ENCODE peak calls at places on chromosomes 3 and 15, in five cellular contexts. One of them, this sample, is unnamed.

GRCh38 chr3:122458992-122459391 is 43.1 kb upstream of the WDR5B start:
- DNase-seq in GM20000: no peak
- DNase-seq in non-pigmented ciliary epithelial cell: peak
- DNase-seq in left ventricle myocardium inferior: no peak
- DNase-seq in aorta: no peak
- DNase-seq in this sample: peak

GRCh38 chr15:98421419-98422085 is 226.8 kb upstream of the IGF1R start:
- DNase-seq in left ventricle myocardium inferior: peak
- DNase-seq in aorta: peak
- DNase-seq in GM20000: peak
- DNase-seq in non-pigmented ciliary epithelial cell: no peak
- DNase-seq in this sample: peak

GRCh38 chr15:95996494-95996893 is 334.0 kb upstream of the NR2F2 start:
- DNase-seq in GM20000: no peak
- DNase-seq in aorta: no peak
- DNase-seq in left ventricle myocardium inferior: no peak
- DNase-seq in non-pigmented ciliary epithelial cell: no peak
- DNase-seq in this sample: no peak

GRCh38 chr3:28951773-28952556 is 328.9 kb upstream of the RBMS3 start:
- DNase-seq in non-pigmented ciliary epithelial cell: no peak
- DNase-seq in aorta: no peak
- DNase-seq in left ventricle myocardium inferior: no peak
- DNase-seq in GM20000: no peak
- DNase-seq in this sample: no peak

GRCh38 chr3:143155756-143156155 is 36.2 kb downstream of the CHST2 start:
- DNase-seq in left ventricle myocardium inferior: no peak
- DNase-seq in GM20000: no peak
- DNase-seq in aorta: no peak
- DNase-seq in non-pigmented ciliary epithelial cell: no peak
- DNase-seq in this sample: no peak

GRCh38 chr3:158991146-158991705 is 189.4 kb downstream of the MFSD1 start:
- DNase-seq in left ventricle myocardium inferior: no peak
- DNase-seq in non-pigmented ciliary epithelial cell: no peak
- DNase-seq in GM20000: no peak
- DNase-seq in aorta: no peak
- DNase-seq in this sample: no peak

GRCh38 chr3:193972816-193973215 is 163.1 kb upstream of the HES1 start:
- DNase-seq in left ventricle myocardium inferior: no peak
- DNase-seq in non-pigmented ciliary epithelial cell: no peak
- DNase-seq in aorta: no peak
- DNase-seq in GM20000: no peak
- DNase-seq in this sample: no peak

GRCh38 chr3:29171583-29171990 is 109.3 kb upstream of the RBMS3 start:
- DNase-seq in left ventricle myocardium inferior: no peak
- DNase-seq in GM20000: no peak
- DNase-seq in aorta: no peak
- DNase-seq in non-pigmented ciliary epithelial cell: no peak
- DNase-seq in this sample: peak

GRCh38 chr3:101240719-101241118 is 79.7 kb downstream of the IMPG2 start:
- DNase-seq in non-pigmented ciliary epithelial cell: no peak
- DNase-seq in GM20000: no peak
- DNase-seq in left ventricle myocardium inferior: no peak
- DNase-seq in aorta: no peak
- DNase-seq in this sample: no peak

GRCh38 chr3:177338697-177339219 is 141.5 kb upstream of the TBL1XR1 start:
- DNase-seq in non-pigmented ciliary epithelial cell: no peak
- DNase-seq in left ventricle myocardium inferior: no peak
- DNase-seq in aorta: no peak
- DNase-seq in GM20000: peak
- DNase-seq in this sample: peak

GRCh38 chr3:135056084-135056730 is 261.1 kb downstream of the EPHB1 start:
- DNase-seq in GM20000: no peak
- DNase-seq in aorta: no peak
- DNase-seq in left ventricle myocardium inferior: no peak
- DNase-seq in non-pigmented ciliary epithelial cell: no peak
- DNase-seq in this sample: no peak

GRCh38 chr3:106013971-106014370 is 145.2 kb upstream of the CBLB start:
- DNase-seq in non-pigmented ciliary epithelial cell: peak
- DNase-seq in GM20000: no peak
- DNase-seq in left ventricle myocardium inferior: no peak
- DNase-seq in aorta: no peak
- DNase-seq in this sample: no peak

GRCh38 chr15:88448991-88449461 is 18.2 kb downstream of the MRPL46 start:
- DNase-seq in non-pigmented ciliary epithelial cell: no peak
- DNase-seq in aorta: no peak
- DNase-seq in GM20000: no peak
- DNase-seq in left ventricle myocardium inferior: no peak
- DNase-seq in this sample: no peak

GRCh38 chr15:69170597-69170996 is 10.2 kb downstream of the GLCE start:
- DNase-seq in GM20000: no peak
- DNase-seq in left ventricle myocardium inferior: no peak
- DNase-seq in aorta: no peak
- DNase-seq in non-pigmented ciliary epithelial cell: no peak
- DNase-seq in this sample: peak

GRCh38 chr3:113441051-113441770 is at the start of gene CFAP44:
- DNase-seq in GM20000: peak
- DNase-seq in left ventricle myocardium inferior: peak
- DNase-seq in aorta: peak
- DNase-seq in non-pigmented ciliary epithelial cell: peak
- DNase-seq in this sample: peak

GRCh38 chr15:67685008-67685599 is 140.2 kb upstream of the SKOR1 start:
- DNase-seq in GM20000: no peak
- DNase-seq in left ventricle myocardium inferior: no peak
- DNase-seq in aorta: no peak
- DNase-seq in non-pigmented ciliary epithelial cell: no peak
- DNase-seq in this sample: peak

GRCh38 chr15:75554717-75555116 is 24.4 kb downstream of the PTPN9 start:
- DNase-seq in non-pigmented ciliary epithelial cell: no peak
- DNase-seq in GM20000: no peak
- DNase-seq in left ventricle myocardium inferior: no peak
- DNase-seq in aorta: no peak
- DNase-seq in this sample: no peak

GRCh38 chr15:57345584-57345983 is 30.7 kb upstream of the CGNL1 start:
- DNase-seq in non-pigmented ciliary epithelial cell: no peak
- DNase-seq in GM20000: no peak
- DNase-seq in left ventricle myocardium inferior: no peak
- DNase-seq in aorta: no peak
- DNase-seq in this sample: peak

GRCh38 chr3:155870945-155871745 is 695 bp downstream of the GMPS start:
- DNase-seq in non-pigmented ciliary epithelial cell: no peak
- DNase-seq in GM20000: peak
- DNase-seq in aorta: peak
- DNase-seq in left ventricle myocardium inferior: peak
- DNase-seq in this sample: peak

GRCh38 chr3:195839260-195840010 is 27.7 kb upstream of the MUC4 start:
- DNase-seq in GM20000: no peak
- DNase-seq in aorta: no peak
- DNase-seq in non-pigmented ciliary epithelial cell: no peak
- DNase-seq in left ventricle myocardium inferior: no peak
- DNase-seq in this sample: no peak